ENCODE peak calls at places on chromosomes 4 and X, in four cellular contexts. M is lower lobe of right lung, G is psoas muscle, L is BJ. X is an unnamed sample.

GRCh38 chr4:107071108-107071507 is 35.0 kb upstream of the DKK2 start:
- DNase-seq in L (no peak), G (no peak), M (no peak), X (no peak)

GRCh38 chrX:38860106-38861013 is 59.1 kb downstream of the MID1IP1 start:
- DNase-seq in G (no peak), L (no peak), M (no peak), X (no peak)

GRCh38 chrX:9788908-9789307 is 2.7 kb downstream of the SHROOM2 start:
- DNase-seq in L (no peak), G (no peak), M (no peak), X (no peak)

GRCh38 chr4:110088670-110089069 is 109.7 kb downstream of the ELOVL6 start:
- DNase-seq in G (no peak), M (no peak), L (no peak), X (no peak)

GRCh38 chr4:40193018-40193571 is 3.7 kb upstream of the RHOH start:
- DNase-seq in G (no peak), M (no peak), L (no peak), X (no peak)

GRCh38 chr4:152614337-152614736 is 65.5 kb downstream of the TMEM154 start:
- DNase-seq in M (peak), L (no peak), G (no peak), X (peak)

GRCh38 chr4:145557720-145558119 is 61.5 kb upstream of the MMAA start:
- DNase-seq in M (no peak), L (no peak), G (peak), X (peak)

GRCh38 chrX:66163849-66164401 is at the start of gene HEPH:
- DNase-seq in G (no peak), M (no peak), L (no peak), X (no peak)

GRCh38 chr4:111512081-111512774 is 633.0 kb upstream of the FAM241A start:
- DNase-seq in M (no peak), L (peak), G (no peak), X (no peak)

GRCh38 chrX:47273011-47273730 is 40.4 kb downstream of the USP11 start:
- DNase-seq in M (no peak), G (no peak), L (no peak), X (no peak)

GRCh38 chr4:126264839-126265238 is 950.1 kb downstream of the FAT4 start:
- DNase-seq in L (no peak), M (no peak), G (no peak), X (no peak)

GRCh38 chr4:138205531-138206233 is 36.5 kb downstream of the SLC7A11 start:
- DNase-seq in M (no peak), G (no peak), L (no peak), X (no peak)

GRCh38 chrX:39477438-39478120 is 620.2 kb downstream of the BCOR start:
- DNase-seq in G (peak), L (no peak), M (peak), X (no peak)

GRCh38 chrX:136130931-136131843 is 16.1 kb upstream of the FHL1 start:
- DNase-seq in G (no peak), L (peak), M (no peak), X (no peak)

GRCh38 chr4:67632492-67632891 is 68.5 kb downstream of the UBA6 start:
- DNase-seq in L (no peak), M (no peak), G (no peak), X (no peak)

GRCh38 chrX:147912093-147912801 is 528 bp downstream of the FMR1 start:
- DNase-seq in G (peak), M (peak), L (no peak), X (peak)

GRCh38 chrX:106178826-106179225 is 10.7 kb downstream of the PWWP3B start:
- DNase-seq in L (no peak), G (no peak), M (no peak), X (no peak)

GRCh38 chr4:100630341-100630740 is 112.5 kb upstream of the EMCN start:
- DNase-seq in G (no peak), M (no peak), L (no peak), X (no peak)

GRCh38 chr4:38734886-38735285 is 47.9 kb downstream of the TLR10 start:
- DNase-seq in L (no peak), M (no peak), G (no peak), X (no peak)

GRCh38 chr4:38730493-38730829 is 52.3 kb downstream of the TLR10 start:
- DNase-seq in L (no peak), M (no peak), G (no peak), X (no peak)

GRCh38 chr4:38728651-38729141 is 54.1 kb downstream of the TLR10 start:
- DNase-seq in G (no peak), L (no peak), M (peak), X (peak)

GRCh38 chr4:38733663-38734062 is 49.1 kb downstream of the TLR10 start:
- DNase-seq in G (no peak), M (no peak), L (no peak), X (no peak)

GRCh38 chr4:38730830-38731646 is 51.8 kb downstream of the TLR10 start:
- DNase-seq in L (peak), M (peak), G (peak), X (peak)
- TF ChIP-seq CTCF in L (peak), M (peak), G (peak), X (peak)

GRCh38 chr4:7524064-7524682 is 89.4 kb upstream of the PSAPL1 start:
- DNase-seq in L (no peak), M (no peak), G (no peak), X (no peak)
- H3K4me3 ChIP-seq in L (no peak), M (no peak), G (no peak), X (no peak)

DNA sequence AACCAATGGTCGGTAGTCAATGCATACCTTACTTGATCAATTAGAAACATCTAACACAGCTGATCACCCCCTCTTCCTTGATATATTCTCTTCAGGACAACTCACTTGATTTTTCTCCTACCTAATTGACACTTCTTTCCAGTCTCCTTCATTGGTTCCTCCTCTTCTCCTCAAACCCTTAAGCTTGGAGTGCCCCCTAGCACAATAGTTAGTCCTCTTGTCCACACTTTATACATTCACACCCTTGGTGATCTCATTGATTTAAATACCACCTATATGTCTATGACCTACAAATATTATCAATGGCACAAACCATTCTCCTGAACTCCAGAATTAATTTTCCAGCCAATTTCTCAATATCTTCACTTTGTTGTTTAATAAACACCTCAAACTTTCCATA is 724.0 kb downstream of the ADGRL3 start:
- DNase-seq in G (no peak), M (no peak), L (no peak), X (no peak)
- TF ChIP-seq CTCF in G (no peak), M (no peak), L (no peak), X (no peak)

GRCh38 chr4:132238697-132239096 is 910.4 kb upstream of the PCDH10 start:
- DNase-seq in L (no peak), M (no peak), G (no peak), X (no peak)
- H3K4me3 ChIP-seq in L (no peak), M (no peak), G (no peak), X (no peak)

DNA sequence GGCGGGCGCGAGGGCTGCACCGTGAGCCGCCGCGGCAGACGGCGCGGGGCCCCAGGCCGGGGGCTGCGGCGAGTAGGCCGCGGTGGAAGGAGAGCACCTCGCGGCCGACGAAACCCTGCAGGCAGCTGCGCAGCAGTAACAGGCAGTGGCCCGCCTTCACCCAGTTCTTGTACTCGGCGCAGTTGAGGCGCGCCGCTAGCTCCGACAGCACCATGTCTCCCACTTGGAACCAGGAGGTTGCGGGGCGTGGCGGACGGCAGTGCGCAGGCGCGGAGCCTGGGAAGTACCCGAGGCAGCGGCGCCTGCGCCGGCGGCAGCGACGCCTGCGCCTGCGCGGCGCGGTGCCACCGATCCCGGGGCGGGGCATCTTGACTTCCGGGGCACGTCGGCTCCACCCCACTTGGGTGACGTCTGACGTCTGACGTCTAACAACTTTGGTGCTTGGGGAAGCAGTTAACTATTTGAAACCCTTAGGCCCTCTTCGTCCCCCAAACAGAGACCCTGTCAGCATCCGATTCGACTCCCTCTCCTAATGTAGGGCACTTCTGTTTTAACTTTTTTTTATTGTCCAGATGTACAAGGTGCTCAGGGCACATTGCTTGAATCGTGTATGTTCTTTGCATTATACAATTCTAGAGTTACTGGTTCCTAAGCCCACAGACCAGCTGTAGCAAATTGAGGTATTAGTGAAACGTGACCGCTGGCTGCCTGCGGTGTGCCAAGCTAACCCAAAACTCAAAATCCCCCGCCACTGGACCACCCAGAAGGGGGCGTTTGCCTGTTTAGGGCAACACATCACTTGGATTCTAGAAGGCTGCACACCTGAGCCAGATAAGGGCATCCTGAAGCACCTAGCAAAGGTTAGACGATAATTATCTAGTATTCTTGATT is at the start of gene CXorf38:
- DNase-seq in M (peak), G (peak), L (peak), X (peak)
- TF ChIP-seq CTCF in M (no peak), G (no peak), L (no peak), X (no peak)